ENCODE peak calls at places on chromosomes 5 and 9, in five cellular contexts. K is mesendoderm, P is H9, H is trophoblast cell, B is neuronal stem cell. C is an unnamed sample.

GRCh38 chr5:142486581-142486980 is 161.8 kb upstream of the SPRY4 start:
- DNase-seq in H (no peak), K (no peak), B (no peak), P (no peak), C (peak)

GRCh38 chr5:1997640-1998347 is 115.1 kb upstream of the IRX4 start:
- DNase-seq in K (no peak), H (no peak), B (no peak), P (no peak), C (no peak)

GRCh38 chr5:80654054-80654390 is 430 bp upstream of the MSH3 start:
- DNase-seq in B (no peak), P (peak), K (peak), H (peak), C (no peak)

GRCh38 chr9:96651626-96652025 is 3.5 kb downstream of the PRXL2C start:
- DNase-seq in P (no peak), K (no peak), H (no peak), B (no peak), C (peak)

GRCh38 chr9:100602302-100602930 is 24.5 kb downstream of the CAVIN4 start:
- DNase-seq in K (peak), B (peak), H (peak), P (peak), C (peak)

GRCh38 chr5:3197699-3198098 is 397.9 kb upstream of the IRX1 start:
- DNase-seq in H (no peak), K (peak), P (peak), B (peak), C (no peak)

GRCh38 chr9:102456562-102456961 is 538.6 kb upstream of the CYLC2 start:
- DNase-seq in B (no peak), P (no peak), H (no peak), K (no peak), C (no peak)

GRCh38 chr9:86500667-86501435 is 146.6 kb upstream of the TUT7 start:
- DNase-seq in H (peak), B (no peak), P (no peak), K (no peak), C (peak)

GRCh38 chr5:108258001-108258400 is 123.9 kb downstream of the FBXL17 start:
- DNase-seq in P (no peak), H (no peak), K (no peak), B (no peak), C (peak)

GRCh38 chr5:66659780-66660179 is 63.6 kb downstream of the MAST4 start:
- DNase-seq in H (no peak), B (no peak), P (no peak), K (no peak), C (no peak)

GRCh38 chr9:13478235-13478634 is 198.7 kb upstream of the MPDZ start:
- DNase-seq in H (no peak), B (no peak), P (no peak), K (no peak), C (peak)

GRCh38 chr9:129182625-129183494 is 4.8 kb upstream of the IER5L start:
- DNase-seq in P (peak), B (no peak), K (peak), H (peak), C (no peak)

GRCh38 chr5:79020861-79021561 is 35.9 kb upstream of the ARSB start:
- DNase-seq in K (peak), P (peak), H (peak), B (peak), C (peak)

GRCh38 chr5:135601466-135601865 is 22.7 kb upstream of the CXCL14 start:
- DNase-seq in H (no peak), K (no peak), P (no peak), B (no peak), C (no peak)

GRCh38 chr5:110853267-110853666 is 114.5 kb downstream of the SLC25A46 start:
- DNase-seq in K (peak), H (no peak), B (no peak), P (no peak), C (peak)

GRCh38 chr5:130282044-130282443 is 377.8 kb downstream of the CHSY3 start:
- DNase-seq in K (no peak), B (no peak), H (no peak), P (no peak), C (no peak)

DNA sequence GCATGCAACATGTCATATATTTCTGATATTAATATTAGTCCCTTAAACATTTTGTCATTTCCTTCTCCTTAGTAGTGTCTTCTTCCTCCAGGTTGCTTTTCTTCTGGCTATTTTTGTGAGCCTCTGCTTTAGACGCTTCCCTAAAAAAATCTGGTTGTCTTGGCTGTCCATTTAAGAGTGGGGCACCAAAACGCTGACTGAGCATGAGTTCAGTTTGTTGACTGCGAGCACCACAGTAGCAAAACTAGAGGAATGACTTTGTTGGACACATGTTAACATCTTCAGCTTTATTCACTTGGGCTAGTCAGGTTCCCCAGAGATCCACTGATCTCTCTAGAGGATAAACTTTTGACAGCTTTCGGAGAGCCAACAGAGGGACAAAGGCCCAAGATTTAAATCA is 19.3 kb upstream of the TEK start:
- DNase-seq in P (no peak), H (no peak), B (no peak), K (no peak), C (no peak)
- H2BK120ac ChIP-seq in P (no peak), H (no peak), B (no peak), K (no peak), C (peak)

GRCh38 chr9:134236935-134237629 is 72.7 kb upstream of the RNU6ATAC start:
- DNase-seq in H (no peak), B (no peak), K (no peak), P (no peak), C (no peak)

GRCh38 chr9:134234001-134234660 is 69.8 kb upstream of the RNU6ATAC start:
- DNase-seq in H (no peak), B (no peak), P (no peak), K (no peak), C (no peak)

GRCh38 chr9:134234687-134235359 is 70.5 kb upstream of the RNU6ATAC start:
- DNase-seq in K (no peak), H (no peak), P (no peak), B (no peak), C (no peak)

GRCh38 chr9:134236001-134236421 is 71.6 kb upstream of the RNU6ATAC start:
- DNase-seq in B (no peak), H (no peak), K (no peak), P (no peak), C (no peak)

DNA sequence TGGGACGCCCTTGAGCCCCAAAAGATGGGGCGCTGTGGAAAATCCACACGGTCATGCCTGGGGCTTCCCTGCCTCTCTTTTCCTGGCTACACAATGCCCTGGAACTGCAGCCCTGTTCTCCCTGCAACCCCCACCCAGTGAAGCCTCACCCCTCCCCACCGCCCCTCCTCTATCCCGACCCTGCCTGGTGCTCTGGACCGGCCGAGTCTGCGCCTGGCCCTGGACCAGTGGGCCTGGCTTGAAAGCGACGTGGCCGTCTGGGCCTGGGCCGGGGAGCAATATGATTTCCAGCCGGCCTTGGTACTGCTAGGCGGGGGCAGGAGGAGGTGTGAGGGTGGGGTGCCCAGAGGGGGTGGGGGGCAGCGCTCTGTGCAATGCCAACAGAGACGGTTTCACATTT is 71.0 kb upstream of the RNU6ATAC start:
- DNase-seq in K (no peak), B (no peak), P (no peak), H (no peak), C (no peak)
- H2BK120ac ChIP-seq in K (no peak), B (no peak), P (no peak), H (no peak), C (no peak)

DNA sequence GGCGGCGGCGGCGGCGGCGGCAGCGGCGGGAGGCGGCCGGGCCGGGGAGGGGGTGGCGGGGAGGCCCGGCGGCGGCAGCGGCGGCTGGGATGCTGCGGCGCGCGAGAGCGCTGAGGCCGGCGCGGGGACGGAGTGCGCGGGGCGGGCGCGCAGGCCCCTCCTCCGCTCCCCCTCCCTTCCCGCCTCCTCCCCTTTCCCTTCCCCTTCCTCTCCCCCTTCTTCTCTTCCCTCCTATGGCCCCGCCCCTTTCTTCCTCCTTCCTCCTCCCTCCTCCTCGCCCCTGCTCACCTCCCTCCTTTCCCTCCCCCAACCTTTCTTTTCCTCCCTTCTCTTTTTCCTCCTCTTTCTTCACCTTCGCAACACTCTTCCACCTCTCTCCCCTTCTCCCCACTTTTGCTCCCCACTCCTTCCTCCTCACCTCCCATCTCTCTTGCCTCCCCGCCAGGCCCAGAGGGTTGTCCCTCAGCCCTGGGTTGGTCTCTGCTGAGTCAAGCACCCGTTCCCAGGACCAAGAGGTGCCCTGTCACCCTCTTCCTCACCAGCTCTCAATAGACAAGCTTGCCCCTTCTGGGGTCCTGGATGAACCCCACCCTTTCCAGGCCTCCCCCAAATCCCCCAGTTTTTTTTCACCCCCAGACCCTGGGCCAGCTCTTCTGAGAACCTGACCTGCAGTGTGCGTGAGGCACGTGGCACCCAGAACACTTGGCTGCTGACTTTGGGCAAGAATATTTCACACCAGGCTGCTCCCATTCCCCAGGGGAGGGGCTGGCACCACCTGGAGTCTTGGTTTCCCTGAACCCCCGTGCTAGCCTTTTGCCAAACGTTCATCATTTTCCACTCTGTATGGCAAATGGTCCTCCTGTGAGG is at the start of gene SEMA4D:
- DNase-seq in H (peak), P (peak), K (peak), B (peak), C (peak)
- H2BK120ac ChIP-seq in H (peak), P (no peak), K (no peak), B (no peak), C (no peak)

GRCh38 chr9:134600836-134601638 is 40.6 kb upstream of the COL5A1 start:
- DNase-seq in K (no peak), H (no peak), P (peak), B (no peak), C (no peak)
- H2BK120ac ChIP-seq in K (peak), H (peak), P (no peak), B (no peak), C (peak)

GRCh38 chr9:134228649-134229048 is 64.3 kb upstream of the RNU6ATAC start:
- DNase-seq in P (no peak), B (no peak), H (no peak), K (no peak), C (no peak)
- H2BK120ac ChIP-seq in P (no peak), B (no peak), H (no peak), K (no peak), C (no peak)

DNA sequence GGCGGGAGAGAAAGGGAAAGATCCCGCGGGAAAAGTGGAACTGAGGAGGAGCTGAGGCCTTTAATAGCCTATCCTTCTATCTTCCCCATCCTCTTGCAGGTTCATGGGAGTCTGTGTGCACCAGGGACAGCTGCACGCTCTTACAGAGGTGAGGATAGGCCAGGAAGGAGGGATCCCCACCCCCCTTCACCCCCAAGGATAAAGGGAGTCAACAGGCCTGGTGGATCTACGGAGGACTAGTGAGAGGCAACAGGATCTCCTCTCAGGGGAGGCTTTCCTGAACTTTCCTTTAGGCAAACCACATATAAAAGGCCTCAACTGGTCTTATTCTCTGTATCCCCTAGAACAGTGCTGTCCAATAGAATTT is 1.1 kb downstream of the TESK1 start:
- DNase-seq in B (no peak), H (no peak), K (no peak), P (no peak), C (no peak)
- H2BK120ac ChIP-seq in B (no peak), H (no peak), K (no peak), P (no peak), C (no peak)

GRCh38 chr5:71946631-71947030 is 160.6 kb upstream of the MAP1B start:
- DNase-seq in K (no peak), H (no peak), P (no peak), B (no peak), C (no peak)

GRCh38 chr5:71943874-71944273 is 163.4 kb upstream of the MAP1B start:
- DNase-seq in K (peak), P (no peak), B (no peak), H (no peak), C (no peak)

DNA sequence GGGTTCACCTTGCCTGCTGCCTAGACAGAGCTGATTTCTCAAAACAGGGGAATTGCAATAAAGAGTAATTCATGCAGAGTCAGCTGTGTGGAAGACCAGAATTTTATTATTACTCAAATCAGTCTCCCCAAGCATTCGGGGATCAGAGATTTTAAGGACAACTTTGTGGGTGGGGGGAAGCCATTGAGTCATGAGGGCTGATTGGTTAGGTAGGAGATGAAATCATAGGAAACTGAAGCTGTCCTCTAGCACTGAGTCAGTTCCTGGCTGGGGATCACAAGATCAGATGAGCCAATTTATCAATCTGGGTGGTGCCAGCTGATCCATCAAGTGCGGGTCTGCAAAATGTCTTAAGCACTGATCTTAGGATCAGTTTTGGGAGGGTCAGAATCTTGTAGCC is 159.1 kb upstream of the MAP1B start:
- DNase-seq in B (no peak), H (no peak), K (no peak), P (no peak), C (no peak)
- H2BK120ac ChIP-seq in B (no peak), H (no peak), K (no peak), P (no peak), C (no peak)

DNA sequence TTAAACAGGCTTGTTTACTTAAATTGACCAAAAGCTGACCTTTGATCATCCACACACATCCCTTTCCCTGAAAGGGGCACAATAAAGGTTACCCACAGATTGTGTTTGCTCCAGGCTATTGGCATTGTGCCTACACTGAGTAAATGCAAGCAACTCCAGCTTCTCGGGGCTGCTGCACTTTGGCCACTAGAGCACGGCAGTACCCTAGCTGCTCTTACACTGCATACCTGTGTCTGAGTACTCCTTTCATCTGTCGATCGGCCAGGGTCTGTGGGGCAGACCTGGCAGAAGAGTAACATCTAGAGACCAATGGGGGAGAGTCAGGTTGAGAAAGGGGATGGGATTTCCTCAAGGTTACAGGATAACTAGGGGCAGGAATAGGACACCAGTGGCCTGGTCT is 281.9 kb upstream of the NMUR2 start:
- DNase-seq in H (no peak), P (peak), K (peak), B (no peak), C (no peak)
- H2BK120ac ChIP-seq in H (no peak), P (no peak), K (no peak), B (no peak), C (no peak)

GRCh38 chr9:6410653-6411052 is 2.3 kb upstream of the UHRF2 start:
- DNase-seq in H (no peak), P (no peak), B (no peak), K (no peak), C (no peak)

GRCh38 chr9:6413365-6414263 is 615 bp downstream of the UHRF2 start:
- DNase-seq in B (peak), P (peak), K (peak), H (peak), C (no peak)

GRCh38 chr9:6414291-6414690 is 1.3 kb downstream of the UHRF2 start:
- DNase-seq in B (no peak), H (peak), K (no peak), P (no peak), C (peak)

GRCh38 chr9:6415266-6415665 is 2.3 kb downstream of the UHRF2 start:
- DNase-seq in P (no peak), K (peak), B (no peak), H (no peak), C (no peak)

GRCh38 chr9:6412572-6413364 is at the start of gene UHRF2:
- DNase-seq in B (peak), K (peak), P (peak), H (peak), C (peak)
- H2BK120ac ChIP-seq in B (no peak), K (peak), P (peak), H (peak), C (peak)